ENCODE peak calls at places on chromosomes 11 and 22, in seven cellular contexts. H is AG10803, I is Peyer's patch, M is cardiac fibroblast, S is tibial artery, B is fibroblast of pulmonary artery, G is transverse colon. K is an unnamed sample.
A peak's percentile ranks its signal among the peaks of the same experiment; 100 is the strongest.

GRCh38 chr11:111725621-111726020 is 40.6 kb downstream of the PPP2R1B start:
- DNase-seq in B (no peak), I (no peak), M (no peak), H (no peak), S (no peak), G (no peak), K (no peak)

GRCh38 chr11:17561466-17562001 is 14.5 kb downstream of the OTOG start:
- DNase-seq in M (no peak), H (no peak), G (no peak), I (peak; percentile 12), S (no peak), B (no peak), K (no peak)

GRCh38 chr11:97487387-97487786 is 1097.6 kb downstream of the JRKL start:
- DNase-seq in I (no peak), B (no peak), M (no peak), H (no peak), S (no peak), G (no peak), K (no peak)

GRCh38 chr11:45751430-45751829 is 53.5 kb upstream of the SLC35C1 start:
- DNase-seq in M (no peak), S (no peak), G (no peak), H (no peak), B (no peak), I (no peak), K (no peak)

GRCh38 chr11:62456630-62457029 is 37.8 kb downstream of the SCGB1A1 start:
- DNase-seq in H (no peak), M (no peak), S (no peak), B (no peak), I (no peak), G (no peak), K (no peak)

GRCh38 chr11:57513911-57514537 is 1.5 kb downstream of the SLC43A1 start:
- DNase-seq in I (peak; percentile 25), S (peak; percentile 76), H (peak; percentile 33), M (peak; percentile 42), B (peak; percentile 41), G (peak; percentile 53), K (peak; percentile 22)

GRCh38 chr22:37260939-37261338 is 16.9 kb upstream of the RAC2 start:
- DNase-seq in S (no peak), G (peak; percentile 63), H (peak; percentile 49), I (peak; percentile 75), B (peak; percentile 65), M (peak; percentile 71), K (peak; percentile 38)

GRCh38 chr22:35072939-35073338 is 7.0 kb downstream of the ISX start:
- DNase-seq in H (peak; percentile 27), M (no peak), I (no peak), G (no peak), S (no peak), B (peak; percentile 1), K (no peak)

GRCh38 chr11:66282468-66283455 is 4.8 kb downstream of the CNIH2 start:
- DNase-seq in I (peak; percentile 100), S (peak; percentile 98), G (peak; percentile 99), B (peak; percentile 96), M (peak; percentile 97), H (peak; percentile 92), K (peak; percentile 94)

GRCh38 chr11:82631722-82632630 is 101.7 kb downstream of the FAM181B start:
- DNase-seq in I (no peak), S (no peak), H (no peak), M (no peak), B (no peak), G (no peak), K (peak; percentile 15)

GRCh38 chr11:129163714-129164164 is 28.4 kb downstream of the ARHGAP32 start:
- DNase-seq in H (no peak), I (no peak), B (no peak), M (no peak), S (no peak), G (no peak), K (no peak)

GRCh38 chr22:37201066-37201820 is 11.0 kb downstream of the SSTR3 start:
- DNase-seq in S (peak; percentile 40), B (no peak), H (no peak), G (no peak), I (no peak), M (no peak), K (no peak)

GRCh38 chr11:1570896-1571759 is 943 bp downstream of the DUSP8 start:
- DNase-seq in H (no peak), B (no peak), S (no peak), G (no peak), I (peak; percentile 25), M (no peak), K (no peak)

GRCh38 chr22:44622147-44622427 is 79.9 kb upstream of the PRR5 start:
- DNase-seq in H (no peak), B (no peak), G (no peak), I (no peak), S (no peak), M (no peak), K (no peak)

GRCh38 chr22:35212020-35212419 is 45.3 kb upstream of the HMGXB4 start:
- DNase-seq in G (no peak), M (peak; percentile 58), S (no peak), B (peak; percentile 58), H (peak; percentile 27), I (no peak), K (peak; percentile 33)

GRCh38 chr11:61791737-61792309 is 576 bp downstream of the TMEM258 start:
- DNase-seq in I (peak; percentile 35), H (peak; percentile 85), M (peak; percentile 96), G (peak; percentile 76), B (peak; percentile 97), S (peak; percentile 77), K (peak; percentile 93)

GRCh38 chr22:44658371-44658953 is 43.5 kb upstream of the PRR5 start:
- DNase-seq in S (no peak), I (no peak), H (peak; percentile 94), M (peak; percentile 93), G (peak; percentile 39), B (peak; percentile 87), K (peak; percentile 79)

GRCh38 chr11:2834893-2835767 is 50.4 kb downstream of the CDKN1C start:
- DNase-seq in H (no peak), G (no peak), I (no peak), M (no peak), B (peak; percentile 9), S (no peak), K (peak; percentile 61)

GRCh38 chr11:63911876-63912275 is 5.1 kb downstream of the RCOR2 start:
- DNase-seq in M (no peak), I (no peak), H (no peak), G (no peak), S (no peak), B (no peak), K (no peak)

GRCh38 chr11:63911440-63911839 is 5.5 kb downstream of the RCOR2 start:
- DNase-seq in G (no peak), M (no peak), H (no peak), B (no peak), S (no peak), I (no peak), K (no peak)

GRCh38 chr11:63910605-63911195 is 6.3 kb downstream of the RCOR2 start:
- DNase-seq in G (no peak), H (no peak), S (no peak), I (no peak), B (no peak), M (no peak), K (no peak)

GRCh38 chr11:63913866-63914830 is 2.8 kb downstream of the RCOR2 start:
- DNase-seq in B (no peak), S (no peak), H (no peak), I (no peak), M (no peak), G (no peak), K (no peak)

DNA sequence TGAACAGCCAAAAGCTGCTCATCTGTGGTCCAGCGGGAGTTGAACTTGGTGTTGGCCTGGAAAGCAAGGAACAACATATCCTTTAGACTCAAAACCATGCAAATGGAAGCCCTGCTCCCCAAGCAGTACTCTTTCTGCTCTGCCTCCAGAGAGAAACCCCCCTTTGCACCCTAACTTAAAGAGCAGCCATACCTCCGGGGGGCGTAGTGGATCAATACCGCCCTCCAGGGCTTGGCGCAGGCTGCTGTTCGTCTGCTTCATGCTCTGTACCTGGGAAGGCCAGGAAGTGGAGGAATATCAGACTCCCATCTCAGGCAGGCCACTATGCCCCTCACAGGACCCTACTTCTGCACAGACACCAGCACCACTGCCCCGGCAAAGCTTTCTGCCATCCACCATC is 4.3 kb downstream of the RCOR2 start:
- DNase-seq in G (no peak), B (no peak), H (no peak), I (no peak), M (no peak), S (no peak), K (no peak)
- TF ChIP-seq CTCF in G (no peak), B (no peak), H (no peak), I (no peak), M (no peak), S (no peak), K (no peak)

DNA sequence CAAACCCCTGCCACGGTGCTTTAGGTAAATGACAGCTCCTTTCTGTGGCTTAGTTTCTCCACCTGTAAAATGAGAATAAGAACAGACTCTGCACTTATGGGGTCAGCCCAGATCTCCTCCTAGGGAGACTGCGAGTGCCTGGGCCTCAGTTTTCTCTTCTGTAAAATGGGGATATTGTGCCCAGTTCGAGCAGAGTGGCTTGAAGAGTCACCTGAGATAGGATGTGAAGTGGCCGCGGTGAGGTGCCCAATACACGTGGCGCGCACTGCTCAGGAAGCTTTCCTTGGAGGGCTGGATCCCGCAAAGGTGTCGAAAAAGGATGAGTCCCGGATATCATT is 467 bp upstream of the EMID1 start:
- DNase-seq in M (no peak), H (no peak), S (no peak), G (no peak), B (no peak), I (no peak), K (no peak)
- H3K4me3 ChIP-seq in M (peak overlapping the region; percentile 36), H (no peak overlapping the region), S (peak overlapping the region; percentile 52), G (peak overlapping the region; percentile 29), B (peak overlapping the region; percentile 36), I (peak overlapping the region; percentile 67), K (peak overlapping the region; percentile 29)

GRCh38 chr11:126485021-126485781 is 129.7 kb downstream of the ST3GAL4 start:
- DNase-seq in G (no peak), S (no peak), M (peak; percentile 39), I (no peak), H (peak; percentile 78), B (peak; percentile 35), K (peak; percentile 18)
- TF ChIP-seq CTCF in G (no peak), S (no peak), M (no peak), I (no peak), H (peak; percentile 33), B (peak; percentile 21), K (no peak)

GRCh38 chr11:5689551-5689983 is at the start of gene TRIM22:
- DNase-seq in S (peak; percentile 73), G (peak; percentile 50), B (peak; percentile 80), H (peak; percentile 91), I (peak; percentile 73), M (peak; percentile 84), K (peak; percentile 80)
- H3K4me3 ChIP-seq in S (peak within 1 kb of the TSS; percentile 54), G (peak within 1 kb of the TSS; percentile 33), B (peak within 1 kb of the TSS; percentile 60), H (peak within 1 kb of the TSS; percentile 64), I (peak within 1 kb of the TSS; percentile 48), M (peak within 1 kb of the TSS; percentile 35), K (peak within 1 kb of the TSS; percentile 44)

GRCh38 chr11:94638278-94638901 is 71.2 kb downstream of the PIWIL4 start:
- DNase-seq in G (no peak), B (no peak), M (no peak), I (no peak), H (peak; percentile 61), S (no peak), K (peak; percentile 30)
- TF ChIP-seq CTCF in G (no peak), B (no peak), M (no peak), I (no peak), H (no peak), S (no peak), K (no peak)

GRCh38 chr11:130847517-130847916 is 68.8 kb downstream of the SNX19 start:
- DNase-seq in I (no peak), H (peak; percentile 86), G (no peak), M (peak; percentile 55), S (no peak), B (peak; percentile 75), K (peak; percentile 83)
- H3K4me3 ChIP-seq in I (no peak overlapping the region), H (peak overlapping the region; percentile 34), G (no peak overlapping the region), M (no peak overlapping the region), S (no peak overlapping the region), B (peak overlapping the region; percentile 12), K (no peak overlapping the region)

K was measured in astrocyte of the spinal cord.